ENCODE peak calls at places on chromosome 7, in six cellular contexts. V, E, S, D, N and R are unnamed samples.

GRCh38 chr7:68846926-68847325 is 751.3 kb upstream of the AUTS2 start:
- DNase-seq in E (no peak), V (no peak), S (no peak), D (no peak), N (no peak), R (no peak)

GRCh38 chr7:30475580-30475979 is 3.0 kb downstream of the NOD1 start:
- DNase-seq in V (no peak), N (no peak), D (no peak), E (no peak), S (peak), R (no peak)

GRCh38 chr7:22147113-22147512 is 201.4 kb upstream of the CDCA7L start:
- DNase-seq in D (no peak), S (peak), N (no peak), V (no peak), E (no peak), R (no peak)

GRCh38 chr7:87028636-87029035 is 30.8 kb downstream of the ELAPOR2 start:
- DNase-seq in E (no peak), D (no peak), S (no peak), N (no peak), V (no peak), R (no peak)

GRCh38 chr7:74175270-74175803 is 1.2 kb downstream of the EIF4H start:
- DNase-seq in S (no peak), V (no peak), N (no peak), D (no peak), E (peak), R (no peak)

GRCh38 chr7:122942059-122942458 is 53.4 kb downstream of the TAS2R16 start:
- DNase-seq in N (no peak), D (no peak), E (no peak), V (no peak), S (no peak), R (no peak)

GRCh38 chr7:74203157-74203556 is 6.6 kb upstream of the LAT2 start:
- DNase-seq in V (no peak), E (peak), N (peak), S (peak), D (no peak), R (no peak)

GRCh38 chr7:94391716-94392390 is 2.8 kb upstream of the COL1A2 start:
- DNase-seq in D (no peak), E (peak), N (no peak), V (peak), S (peak), R (no peak)

GRCh38 chr7:106820321-106821217 is 44.5 kb upstream of the PIK3CG start:
- DNase-seq in E (no peak), S (peak), D (no peak), N (no peak), V (no peak), R (no peak)

GRCh38 chr7:87702326-87702725 is 74.1 kb downstream of the RUNDC3B start:
- DNase-seq in V (peak), D (no peak), S (peak), N (no peak), E (no peak), R (no peak)

GRCh38 chr7:140611641-140612040 is 29.0 kb downstream of the DENND2A start:
- DNase-seq in N (no peak), V (no peak), E (no peak), S (peak), D (no peak), R (peak)

GRCh38 chr7:47405921-47406765 is 175.8 kb downstream of the TNS3 start:
- DNase-seq in E (no peak), S (peak), N (no peak), D (no peak), V (no peak), R (peak)

GRCh38 chr7:148914208-148914777 is 30.2 kb upstream of the EZH2 start:
- DNase-seq in D (peak), S (peak), N (peak), V (peak), E (no peak), R (no peak)

GRCh38 chr7:7696458-7697119 is 21.8 kb downstream of the RPA3 start:
- DNase-seq in V (peak), N (no peak), D (peak), E (no peak), S (peak), R (no peak)

GRCh38 chr7:26538683-26539082 is 247.0 kb downstream of the SNX10 start:
- DNase-seq in V (no peak), S (no peak), N (no peak), E (no peak), D (no peak), R (no peak)

GRCh38 chr7:79789584-79790345 is 336.3 kb upstream of the MAGI2 start:
- DNase-seq in V (peak), S (peak), D (no peak), E (no peak), N (no peak), R (no peak)

GRCh38 chr7:20217193-20217948 is at the start of gene MACC1:
- DNase-seq in N (peak), E (peak), D (no peak), V (no peak), S (no peak), R (peak)

GRCh38 chr7:16431646-16432424 is 10.5 kb upstream of the CRPPA start:
- DNase-seq in D (no peak), E (peak), S (peak), V (no peak), N (peak), R (no peak)

GRCh38 chr7:98969386-98969785 is 91.1 kb downstream of the TRRAP start:
- DNase-seq in D (no peak), V (no peak), E (no peak), N (no peak), S (no peak), R (no peak)

GRCh38 chr7:111098011-111098925 is 7.3 kb downstream of the LRRN3 start:
- DNase-seq in V (peak), N (peak), D (peak), S (peak), E (peak), R (no peak)

GRCh38 chr7:3294432-3295100 is 6.5 kb upstream of the SDK1 start:
- DNase-seq in S (no peak), D (no peak), N (no peak), E (peak), V (no peak), R (no peak)
- TF ChIP-seq CTCF in S (no peak), D (no peak), N (no peak), E (no peak), V (no peak), R (no peak)

GRCh38 chr7:155361363-155361680 is 63.6 kb downstream of the INSIG1 start:
- DNase-seq in V (no peak), N (peak), E (peak), D (no peak), S (no peak), R (no peak)

GRCh38 chr7:155360495-155361362 is 63.1 kb downstream of the INSIG1 start:
- DNase-seq in D (no peak), E (peak), S (no peak), N (peak), V (no peak), R (no peak)

GRCh38 chr7:155357573-155358041 is 59.9 kb downstream of the INSIG1 start:
- DNase-seq in N (peak), V (no peak), D (no peak), S (peak), E (no peak), R (no peak)

GRCh38 chr7:155358066-155358947 is 60.6 kb downstream of the INSIG1 start:
- DNase-seq in S (no peak), E (no peak), D (no peak), V (no peak), N (peak), R (no peak)

GRCh38 chr7:155358948-155359712 is 61.5 kb downstream of the INSIG1 start:
- DNase-seq in D (no peak), E (no peak), S (no peak), V (no peak), N (no peak), R (no peak)
- H3K4me3 ChIP-seq in D (no peak), E (no peak), S (no peak), V (no peak), N (no peak), R (no peak)

GRCh38 chr7:83937930-83938329 is 256.7 kb downstream of the SEMA3A start:
- DNase-seq in S (no peak), V (no peak), E (no peak), N (no peak), D (no peak), R (no peak)

GRCh38 chr7:83936056-83936703 is 258.4 kb downstream of the SEMA3A start:
- DNase-seq in D (peak), N (peak), E (peak), V (peak), S (peak), R (peak)

GRCh38 chr7:83931968-83932367 is 262.6 kb downstream of the SEMA3A start:
- DNase-seq in N (no peak), D (no peak), E (no peak), V (no peak), S (no peak), R (no peak)

GRCh38 chr7:83930262-83930661 is 264.3 kb downstream of the SEMA3A start:
- DNase-seq in V (no peak), D (no peak), S (no peak), N (peak), E (no peak), R (no peak)

GRCh38 chr7:83934118-83934734 is 260.4 kb downstream of the SEMA3A start:
- DNase-seq in V (no peak), D (no peak), N (no peak), S (peak), E (peak), R (no peak)
- TF ChIP-seq CTCF in V (peak), D (no peak), N (no peak), S (peak), E (peak), R (no peak)

GRCh38 chr7:103990991-103991390 is 1.5 kb upstream of the RELN start:
- DNase-seq in V (no peak), D (no peak), S (no peak), N (no peak), E (no peak), R (no peak)

GRCh38 chr7:103988468-103989199 is 824 bp downstream of the RELN start:
- DNase-seq in V (no peak), N (no peak), D (no peak), S (no peak), E (no peak), R (no peak)

GRCh38 chr7:103987455-103987854 is 2.0 kb downstream of the RELN start:
- DNase-seq in D (no peak), V (no peak), N (no peak), E (no peak), S (no peak), R (no peak)

GRCh38 chr7:103989785-103990775 is 622 bp upstream of the RELN start:
- DNase-seq in E (peak), N (no peak), S (peak), V (peak), D (no peak), R (no peak)

GRCh38 chr7:103989200-103989784 is at the start of gene RELN:
- DNase-seq in V (peak), E (peak), N (no peak), D (no peak), S (peak), R (no peak)
- H3K4me3 ChIP-seq in V (peak), E (peak), N (no peak), D (peak), S (peak), R (peak)

GRCh38 chr7:519974-520458 is 370 bp upstream of the PDGFA start:
- DNase-seq in V (no peak), S (peak), D (no peak), E (no peak), N (peak), R (no peak)
- TF ChIP-seq CTCF in V (no peak), S (no peak), D (no peak), E (no peak), N (no peak), R (no peak)

DNA sequence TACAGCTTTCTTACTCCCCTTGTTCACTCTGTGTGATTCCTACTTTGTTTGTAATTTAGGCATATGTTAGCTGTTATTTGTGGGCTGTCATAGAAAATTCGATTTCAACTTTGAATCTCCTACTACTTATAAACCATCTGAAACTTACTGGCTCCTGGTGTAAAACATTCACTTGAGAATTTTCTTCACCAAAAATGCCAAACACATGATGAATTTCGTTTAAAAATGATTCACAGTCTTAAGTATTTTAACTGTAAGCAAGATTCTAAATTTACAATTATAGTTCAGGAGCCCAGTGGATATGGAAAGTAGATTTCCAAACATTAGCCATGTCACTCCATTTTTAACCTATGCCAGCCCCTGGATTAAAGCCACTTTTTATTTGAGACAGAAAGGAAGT is 3.1 kb downstream of the CPED1 start:
- DNase-seq in S (peak), V (no peak), D (no peak), E (no peak), N (no peak), R (no peak)
- H3K4me3 ChIP-seq in S (peak), V (peak), D (no peak), E (peak), N (no peak), R (peak)

GRCh38 chr7:89772276-89772675 is 382.0 kb upstream of the STEAP1 start:
- DNase-seq in E (no peak), V (no peak), S (no peak), D (no peak), N (no peak), R (no peak)

GRCh38 chr7:89775459-89775858 is 378.8 kb upstream of the STEAP1 start:
- DNase-seq in V (no peak), D (no peak), E (no peak), S (no peak), N (no peak), R (no peak)

GRCh38 chr7:89770156-89770555 is 384.1 kb upstream of the STEAP1 start:
- DNase-seq in D (no peak), E (no peak), N (no peak), S (no peak), V (no peak), R (no peak)

GRCh38 chr7:89773594-89773993 is 380.7 kb upstream of the STEAP1 start:
- DNase-seq in D (no peak), N (no peak), S (no peak), E (no peak), V (no peak), R (no peak)

GRCh38 chr7:89771003-89771636 is 383.1 kb upstream of the STEAP1 start:
- DNase-seq in V (no peak), N (no peak), D (no peak), S (no peak), E (no peak), R (no peak)
- TF ChIP-seq CTCF in V (no peak), N (no peak), D (peak), S (no peak), E (no peak), R (peak)

GRCh38 chr7:131074043-131074442 is 253.6 kb upstream of the MKLN1 start:
- DNase-seq in D (no peak), N (no peak), S (no peak), V (no peak), E (no peak), R (no peak)

GRCh38 chr7:131075406-131075805 is 252.3 kb upstream of the MKLN1 start:
- DNase-seq in N (peak), V (no peak), E (no peak), D (no peak), S (no peak), R (no peak)

GRCh38 chr7:131071786-131072504 is 255.7 kb upstream of the MKLN1 start:
- DNase-seq in S (peak), E (peak), V (peak), N (peak), D (no peak), R (peak)

GRCh38 chr7:131074585-131074984 is 253.1 kb upstream of the MKLN1 start:
- DNase-seq in S (no peak), N (no peak), E (no peak), D (no peak), V (no peak), R (no peak)

DNA sequence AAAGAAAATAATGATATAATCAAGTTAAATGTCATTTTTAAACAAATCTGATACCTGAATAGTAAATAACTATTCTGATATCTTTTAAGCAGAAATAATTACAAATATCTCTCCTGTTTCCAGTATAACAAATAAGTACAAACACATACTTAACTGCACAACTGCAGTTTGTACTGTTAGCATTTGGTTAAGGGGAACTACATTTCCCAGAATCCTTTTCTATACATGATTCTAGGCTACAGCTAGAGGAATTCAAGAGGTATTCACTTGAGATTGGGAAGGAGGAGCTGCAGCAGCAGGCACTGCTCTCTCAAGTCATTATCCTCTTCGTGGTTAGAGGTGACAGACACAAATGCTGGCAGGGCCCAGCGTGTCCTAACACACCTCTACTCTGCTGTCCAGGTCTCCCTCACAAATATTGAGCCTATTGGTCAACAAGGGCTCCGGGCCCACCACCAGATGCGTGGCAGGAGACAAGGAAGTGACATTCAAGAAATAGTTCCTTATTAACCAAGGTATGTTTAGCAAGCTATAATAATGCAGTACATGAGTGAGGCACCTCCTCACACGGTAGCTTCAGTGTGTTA is 255.1 kb upstream of the MKLN1 start:
- DNase-seq in N (peak), E (no peak), D (no peak), S (peak), V (no peak), R (no peak)
- H3K4me3 ChIP-seq in N (no peak), E (no peak), D (no peak), S (no peak), V (no peak), R (no peak)